ENCODE peak calls at places on chromosomes 13 and 19, in eight cellular contexts. Y, Q, D, U, X, F, E and R are unnamed samples.

GRCh38 chr13:108835082-108835481 is 205.7 kb downstream of the MYO16 start:
- DNase-seq in Y (no peak), Q (no peak), D (no peak), U (no peak), X (no peak), F (no peak), E (no peak), R (no peak)

GRCh38 chr19:57850553-57851017 is 926 bp downstream of the ZNF587 start:
- DNase-seq in Y (peak), Q (peak), D (peak), U (peak), X (peak), F (no peak), E (peak), R (peak)

GRCh38 chr13:56659041-56659471 is 481.7 kb upstream of the PRR20A start:
- DNase-seq in Y (no peak), Q (no peak), D (no peak), U (no peak), X (no peak), F (peak), E (no peak), R (peak)

GRCh38 chr19:18629166-18630088 is 7.4 kb upstream of the KLHL26 start:
- DNase-seq in Y (no peak), Q (no peak), D (no peak), U (no peak), X (peak), F (no peak), E (no peak), R (no peak)

GRCh38 chr13:101523154-101523669 is 70.7 kb downstream of the ITGBL1 start:
- DNase-seq in Y (no peak), Q (no peak), D (no peak), U (no peak), X (no peak), F (no peak), E (no peak), R (no peak)

GRCh38 chr13:66994097-66994496 is 236.0 kb downstream of the PCDH9 start:
- DNase-seq in Y (peak), Q (peak), D (peak), U (peak), X (peak), F (peak), E (peak), R (no peak)

GRCh38 chr13:28136916-28137315 is 1.4 kb upstream of the PAN3 start:
- DNase-seq in Y (no peak), Q (no peak), D (no peak), U (no peak), X (no peak), F (no peak), E (no peak), R (no peak)

GRCh38 chr19:33557720-33558119 is 36.1 kb upstream of the PEPD start:
- DNase-seq in Y (no peak), Q (no peak), D (no peak), U (no peak), X (no peak), F (peak), E (no peak), R (no peak)

GRCh38 chr13:58087566-58087965 is 456.0 kb downstream of the PCDH17 start:
- DNase-seq in Y (peak), Q (no peak), D (no peak), U (no peak), X (no peak), F (no peak), E (no peak), R (no peak)

GRCh38 chr13:27857271-27857670 is 62.5 kb upstream of the PDX1 start:
- DNase-seq in Y (no peak), Q (no peak), D (no peak), U (no peak), X (no peak), F (no peak), E (no peak), R (peak)

GRCh38 chr13:31538067-31539042 is 201.0 kb upstream of the RXFP2 start:
- DNase-seq in Y (peak), Q (peak), D (no peak), U (no peak), X (peak), F (no peak), E (no peak), R (peak)

GRCh38 chr19:48539503-48540096 is 12.4 kb upstream of the SULT2B1 start:
- DNase-seq in Y (peak), Q (peak), D (no peak), U (no peak), X (peak), F (peak), E (peak), R (peak)

GRCh38 chr19:3966051-3967017 is 4.6 kb downstream of the DAPK3 start:
- DNase-seq in Y (no peak), Q (no peak), D (no peak), U (no peak), X (no peak), F (peak), E (no peak), R (no peak)

GRCh38 chr13:89701913-89702312 is 1645.6 kb upstream of the MIR17HG start:
- DNase-seq in Y (no peak), Q (no peak), D (no peak), U (no peak), X (no peak), F (no peak), E (no peak), R (no peak)

GRCh38 chr13:100203696-100204367 is 114.9 kb downstream of the PCCA start:
- DNase-seq in Y (peak), Q (peak), D (peak), U (peak), X (peak), F (no peak), E (no peak), R (no peak)

GRCh38 chr13:41945926-41946325 is 15.0 kb downstream of the VWA8 start:
- DNase-seq in Y (no peak), Q (no peak), D (no peak), U (no peak), X (no peak), F (no peak), E (no peak), R (no peak)

GRCh38 chr19:584240-585001 is 5.3 kb upstream of the HCN2 start:
- DNase-seq in Y (no peak), Q (no peak), D (peak), U (no peak), X (peak), F (no peak), E (no peak), R (peak)

GRCh38 chr13:110562696-110563462 is 1.4 kb upstream of the RAB20 start:
- DNase-seq in Y (no peak), Q (no peak), D (no peak), U (no peak), X (no peak), F (no peak), E (no peak), R (no peak)

GRCh38 chr13:110561335-110562033 is at the start of gene RAB20:
- DNase-seq in Y (peak), Q (peak), D (peak), U (no peak), X (peak), F (peak), E (no peak), R (peak)

GRCh38 chr13:110564472-110564985 is 3.0 kb upstream of the RAB20 start:
- DNase-seq in Y (no peak), Q (no peak), D (no peak), U (no peak), X (no peak), F (no peak), E (no peak), R (no peak)

GRCh38 chr13:110565296-110565695 is 3.8 kb upstream of the RAB20 start:
- DNase-seq in Y (no peak), Q (no peak), D (no peak), U (no peak), X (no peak), F (no peak), E (no peak), R (no peak)

GRCh38 chr13:110563463-110563774 is 1.9 kb upstream of the RAB20 start:
- DNase-seq in Y (no peak), Q (no peak), D (no peak), U (no peak), X (no peak), F (no peak), E (no peak), R (no peak)
- H3K4me3 ChIP-seq in Y (no peak), Q (no peak), D (no peak), U (peak), X (no peak), F (no peak), E (no peak), R (no peak)

GRCh38 chr19:12872941-12873890 is 8.0 kb downstream of the DNASE2 start:
- DNase-seq in Y (peak), Q (peak), D (peak), U (peak), X (peak), F (no peak), E (no peak), R (peak)
- H3K4me3 ChIP-seq in Y (no peak), Q (peak), D (no peak), U (peak), X (no peak), F (no peak), E (no peak), R (no peak)

GRCh38 chr19:44055870-44056269 is 4.0 kb downstream of the ZNF223 start:
- DNase-seq in Y (no peak), Q (no peak), D (no peak), U (no peak), X (no peak), F (no peak), E (no peak), R (no peak)

GRCh38 chr19:44050740-44051653 is 839 bp upstream of the ZNF223 start:
- DNase-seq in Y (peak), Q (peak), D (no peak), U (no peak), X (peak), F (no peak), E (no peak), R (no peak)

DNA sequence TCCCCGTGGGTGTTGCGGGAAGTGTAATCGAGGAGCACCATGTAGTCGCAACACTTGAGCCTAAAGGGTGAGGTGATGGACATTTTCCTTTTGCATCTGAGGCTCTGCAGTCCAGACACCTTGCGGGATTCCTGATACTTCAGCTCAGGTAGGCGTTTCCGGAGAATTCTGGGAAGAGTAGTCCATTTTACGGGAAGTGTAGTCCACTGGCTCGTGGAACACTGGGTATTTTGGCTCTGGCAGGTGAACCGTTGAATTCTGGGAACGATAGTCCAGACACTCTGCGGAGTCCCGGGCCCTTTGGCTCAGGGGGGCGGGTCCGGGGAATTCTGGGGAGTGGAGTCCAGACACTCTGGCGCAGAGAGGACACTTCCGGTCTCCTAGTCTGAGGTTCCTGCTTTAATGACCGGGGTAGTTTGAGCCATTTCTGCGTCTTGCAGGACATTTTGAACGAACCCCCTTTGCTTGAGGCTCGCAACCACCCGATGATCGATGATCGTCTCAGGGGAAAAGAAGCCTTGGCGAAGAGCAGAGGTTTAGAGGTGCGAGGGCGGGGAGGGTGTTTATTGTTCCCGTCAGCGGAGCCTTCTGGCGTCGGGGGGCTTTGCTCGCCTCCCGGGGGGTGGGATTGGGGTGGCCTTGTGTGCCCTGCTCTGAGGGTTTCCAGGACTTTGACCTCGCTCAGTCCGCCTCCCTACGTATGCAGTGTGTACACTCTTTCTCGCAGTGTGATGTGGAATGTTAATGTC is at the start of gene ZNF223:
- DNase-seq in Y (peak), Q (peak), D (peak), U (peak), X (peak), F (peak), E (peak), R (peak)
- H3K4me3 ChIP-seq in Y (peak), Q (peak), D (peak), U (peak), X (peak), F (peak), E (peak), R (peak)

GRCh38 chr13:37870489-37870845 is 895 bp upstream of the TRPC4 start:
- DNase-seq in Y (no peak), Q (no peak), D (no peak), U (no peak), X (no peak), F (no peak), E (no peak), R (no peak)
- H3K4me3 ChIP-seq in Y (peak), Q (peak), D (no peak), U (peak), X (no peak), F (peak), E (peak), R (no peak)

GRCh38 chr19:6500837-6501739 is 1.0 kb downstream of the TUBB4A start:
- DNase-seq in Y (no peak), Q (no peak), D (no peak), U (no peak), X (no peak), F (no peak), E (no peak), R (no peak)
- H3K4me3 ChIP-seq in Y (no peak), Q (no peak), D (no peak), U (peak), X (peak), F (no peak), E (peak), R (no peak)

GRCh38 chr13:77139311-77139710 is 112.4 kb upstream of the FBXL3 start:
- DNase-seq in Y (peak), Q (peak), D (no peak), U (no peak), X (no peak), F (no peak), E (no peak), R (no peak)
- H3K4me3 ChIP-seq in Y (no peak), Q (no peak), D (no peak), U (no peak), X (no peak), F (no peak), E (no peak), R (no peak)

DNA sequence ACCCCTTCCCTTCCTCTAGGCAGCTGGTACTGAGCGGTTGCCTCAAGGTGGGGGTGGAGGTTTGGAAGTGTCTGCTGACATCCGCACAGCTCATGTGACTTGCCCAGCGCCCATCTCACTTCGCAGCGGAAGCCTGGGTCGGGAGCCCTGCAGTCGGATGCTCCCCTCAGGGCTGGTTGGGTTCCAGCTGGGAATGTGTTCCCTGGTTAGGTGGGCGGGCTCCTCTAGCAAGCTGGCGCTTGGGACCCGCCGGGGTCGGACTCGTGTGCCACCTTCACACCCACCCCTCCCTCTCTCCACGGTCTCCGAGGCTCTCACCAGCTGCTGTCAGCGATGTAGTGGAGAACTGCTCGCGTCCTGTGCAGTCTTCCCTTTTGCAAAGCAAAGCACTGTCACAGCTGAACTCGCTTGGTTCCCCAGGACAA is 10.2 kb downstream of the PPP1R37 start:
- DNase-seq in Y (no peak), Q (no peak), D (peak), U (no peak), X (peak), F (peak), E (no peak), R (peak)
- H3K4me3 ChIP-seq in Y (no peak), Q (peak), D (no peak), U (peak), X (no peak), F (no peak), E (peak), R (no peak)

GRCh38 chr19:12785431-12786011 is 5.8 kb upstream of the JUNB start:
- DNase-seq in Y (no peak), Q (no peak), D (no peak), U (no peak), X (no peak), F (no peak), E (no peak), R (no peak)
- H3K4me3 ChIP-seq in Y (no peak), Q (no peak), D (no peak), U (no peak), X (no peak), F (no peak), E (no peak), R (no peak)

GRCh38 chr19:29665215-29665825 is at the start of gene PLEKHF1:
- DNase-seq in Y (peak), Q (peak), D (peak), U (no peak), X (peak), F (peak), E (no peak), R (peak)
- H3K4me3 ChIP-seq in Y (peak), Q (peak), D (peak), U (peak), X (peak), F (peak), E (peak), R (peak)